ENCODE peak calls at places on chromosomes 1 and 21, in five cellular contexts. C is C1 segment of cervical spinal cord, T is HFFc6, N is heart right ventricle, J is PC-3. F is an unnamed sample.

GRCh38 chr1:11898831-11899467 is 27.3 kb downstream of the KIAA2013 start:
- DNase-seq in C (no peak), T (no peak), N (no peak), J (no peak), F (no peak)

GRCh38 chr1:104265163-104265562 is 515.5 kb downstream of the AMY1C start:
- DNase-seq in T (no peak), N (no peak), C (no peak), J (no peak), F (no peak)

GRCh38 chr1:23140940-23141596 is 27.6 kb downstream of the LUZP1 start:
- DNase-seq in T (no peak), C (no peak), N (no peak), J (no peak), F (no peak)

GRCh38 chr1:68218485-68218884 is 13.8 kb downstream of the WLS start:
- DNase-seq in J (no peak), C (no peak), T (no peak), N (no peak), F (no peak)

GRCh38 chr1:93338426-93338825 is 7.3 kb upstream of the DR1 start:
- DNase-seq in J (peak; percentile 96), C (no peak), T (peak; percentile 93), N (no peak), F (no peak)

GRCh38 chr21:26137379-26138060 is 33.0 kb downstream of the APP start:
- DNase-seq in J (peak; percentile 43), T (no peak), N (no peak), C (no peak), F (no peak)

GRCh38 chr1:30268923-30269666 is 454.3 kb downstream of the MATN1 start:
- DNase-seq in C (no peak), N (no peak), J (no peak), T (no peak), F (no peak)

GRCh38 chr1:21939650-21940374 is 2.7 kb upstream of the HSPG2 start:
- DNase-seq in J (peak; percentile 93), C (peak; percentile 57), T (peak; percentile 97), N (peak; percentile 88), F (peak; percentile 95)

GRCh38 chr1:63454269-63454668 is 68.8 kb downstream of the ITGB3BP start:
- DNase-seq in N (no peak), T (peak; percentile 19), J (peak; percentile 36), C (no peak), F (no peak)

GRCh38 chr1:239718997-239719628 is 332.7 kb downstream of the CHRM3 start:
- DNase-seq in C (no peak), J (no peak), N (no peak), T (no peak), F (no peak)

GRCh38 chr21:16419188-16419874 is 689.5 kb downstream of the USP25 start:
- DNase-seq in N (peak; percentile 66), C (peak; percentile 47), T (peak; percentile 13), J (no peak), F (peak; percentile 68)

GRCh38 chr1:153192697-153193096 is 10.5 kb upstream of the LELP1 start:
- DNase-seq in J (peak; percentile 74), T (no peak), N (no peak), C (no peak), F (no peak)

GRCh38 chr21:35006771-35007170 is 42.3 kb downstream of the RUNX1 start:
- DNase-seq in C (no peak), N (no peak), T (no peak), J (no peak), F (no peak)

GRCh38 chr1:9689971-9690381 is 38.4 kb downstream of the PIK3CD start:
- DNase-seq in C (no peak), N (peak; percentile 28), J (no peak), T (no peak), F (peak; percentile 48)

GRCh38 chr21:37202221-37202805 is 64.8 kb downstream of the VPS26C start:
- DNase-seq in T (no peak), N (no peak), J (no peak), C (no peak), F (no peak)

GRCh38 chr1:187032316-187032981 is 203.7 kb downstream of the PLA2G4A start:
- DNase-seq in T (no peak), J (no peak), C (no peak), N (no peak), F (no peak)

GRCh38 chr1:29201595-29202051 is 19.9 kb upstream of the SRSF4 start:
- DNase-seq in J (no peak), T (no peak), C (no peak), N (no peak), F (no peak)

GRCh38 chr1:3811595-3811911 is 15.3 kb upstream of the LRRC47 start:
- DNase-seq in J (no peak), T (no peak), C (no peak), N (no peak), F (no peak)

GRCh38 chr1:238677567-238677966 is 708.8 kb upstream of the CHRM3 start:
- DNase-seq in T (peak; percentile 53), C (no peak), J (peak; percentile 46), N (no peak), F (no peak)

GRCh38 chr1:96721053-96721381 is 567 bp upstream of the PTBP2 start:
- DNase-seq in T (no peak), J (peak; percentile 23), C (no peak), N (no peak), F (no peak)

GRCh38 chr1:87834941-87835340 is 506.3 kb downstream of the LMO4 start:
- DNase-seq in T (no peak), J (no peak), C (no peak), N (no peak), F (no peak)

GRCh38 chr1:156435551-156436318 is 64.8 kb downstream of the MEF2D start:
- DNase-seq in N (no peak), J (no peak), C (no peak), T (no peak), F (no peak)

GRCh38 chr1:212858055-212858460 is at the start of gene FLVCR1:
- DNase-seq in J (peak; percentile 98), T (peak; percentile 96), N (peak; percentile 97), C (peak; percentile 93), F (peak; percentile 98)

GRCh38 chr1:43284711-43285110 is 670 bp downstream of the C1orf210 start:
- DNase-seq in N (no peak), T (no peak), J (no peak), C (no peak), F (no peak)

F was measured in adrenal gland.